ENCODE peak calls at places on chromosomes 12 and 14, in ten cellular contexts. B is IMR-90, R is H7, U is heart right ventricle, Q is astrocyte of the spinal cord, D is fibroblast of pulmonary artery, G is right atrium auricular region, Y is GM23248, F is HL-60, O is psoas muscle. T is an unnamed sample.
A peak's percentile ranks its signal among the peaks of the same experiment; 100 is the strongest.

GRCh38 chr12:67482751-67483661 is 165.5 kb upstream of the DYRK2 start:
- DNase-seq in B (peak; percentile 56), R (no peak), U (peak; percentile 55), Q (peak; percentile 64), D (peak; percentile 45), G (no peak), Y (peak; percentile 59), F (peak; percentile 75), O (peak; percentile 46), T (no peak)

GRCh38 chr14:93683241-93683640 is 105.0 kb downstream of the PRIMA1 start:
- DNase-seq in B (no peak), R (no peak), U (no peak), Q (no peak), D (no peak), G (no peak), Y (peak; percentile 5), F (peak; percentile 52), O (no peak), T (peak; percentile 89)

GRCh38 chr14:84891414-84891813 is 638.5 kb upstream of the FLRT2 start:
- DNase-seq in B (no peak), R (no peak), U (no peak), Q (no peak), D (no peak), G (no peak), Y (no peak), F (no peak), O (no peak), T (no peak)

GRCh38 chr12:116592731-116593130 is 33.5 kb downstream of the MAP1LC3B2 start:
- DNase-seq in B (no peak), R (no peak), U (no peak), Q (no peak), D (no peak), G (no peak), Y (peak; percentile 88), F (no peak), O (peak; percentile 36), T (no peak)

GRCh38 chr12:4943067-4943937 is 33.6 kb downstream of the KCNA1 start:
- DNase-seq in B (no peak), R (no peak), U (no peak), Q (no peak), D (no peak), G (no peak), Y (no peak), F (no peak), O (no peak), T (no peak)

GRCh38 chr12:119649202-119649808 is 18.6 kb upstream of the PRKAB1 start:
- DNase-seq in B (no peak), R (peak; percentile 80), U (no peak), Q (peak; percentile 5), D (peak; percentile 29), G (no peak), Y (peak; percentile 25), F (no peak), O (no peak), T (no peak)

GRCh38 chr14:102407258-102407657 is 44.5 kb downstream of the TECPR2 start:
- DNase-seq in B (no peak), R (no peak), U (no peak), Q (no peak), D (no peak), G (no peak), Y (no peak), F (no peak), O (no peak), T (no peak)

GRCh38 chr14:21311614-21312013 is 31.7 kb downstream of the RPGRIP1 start:
- DNase-seq in B (no peak), R (no peak), U (no peak), Q (no peak), D (no peak), G (no peak), Y (no peak), F (no peak), O (no peak), T (no peak)

GRCh38 chr14:33451211-33451610 is 499.7 kb downstream of the EGLN3 start:
- DNase-seq in B (no peak), R (no peak), U (no peak), Q (no peak), D (no peak), G (no peak), Y (no peak), F (no peak), O (no peak), T (no peak)

DNA sequence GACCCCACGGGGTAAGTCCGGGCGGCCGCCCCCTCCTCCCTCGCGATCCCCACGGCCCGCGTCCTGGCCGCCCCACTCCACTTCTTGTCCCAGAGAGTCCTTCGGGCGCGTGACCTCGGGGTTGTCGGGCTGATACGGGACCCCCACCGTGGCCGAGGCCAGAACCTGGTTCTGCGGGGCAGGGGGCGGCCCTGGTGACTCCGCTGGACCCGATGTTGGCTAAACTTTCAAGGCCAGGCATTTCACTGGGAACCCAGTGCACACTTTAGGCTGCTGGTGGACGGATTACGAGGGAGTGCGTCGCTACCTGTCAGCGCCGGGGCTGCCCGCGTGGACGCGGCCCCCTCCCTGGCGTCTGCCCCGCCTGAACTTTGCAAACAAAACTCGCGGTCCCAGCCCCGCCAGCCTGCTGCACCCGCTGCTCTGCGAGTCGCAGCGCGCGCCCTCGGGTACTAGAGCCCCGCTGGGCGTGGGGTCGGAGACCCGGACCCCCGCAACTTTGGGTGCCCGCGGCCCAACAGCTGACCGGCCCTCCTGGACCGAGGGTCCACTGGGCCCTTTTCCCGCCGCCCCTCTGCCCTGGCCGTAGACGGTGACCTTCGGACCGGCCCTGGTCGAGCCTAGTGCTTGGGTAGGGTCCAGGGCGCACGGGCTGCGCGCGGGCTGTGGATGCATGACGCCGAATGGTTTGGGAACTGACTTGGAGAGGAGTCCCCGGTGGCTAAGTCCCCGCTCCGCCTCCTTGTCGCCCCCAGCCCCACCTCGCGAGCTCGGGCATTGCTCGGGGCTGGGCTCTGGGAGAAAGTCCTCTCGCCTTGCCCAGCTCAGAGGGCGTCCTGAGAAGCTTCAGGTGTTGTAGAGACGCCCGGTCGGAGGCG is 624 bp downstream of the RIN3 start:
- DNase-seq in B (peak; percentile 22), R (peak; percentile 77), U (no peak), Q (peak; percentile 28), D (peak; percentile 29), G (no peak), Y (peak; percentile 60), F (no peak), O (no peak), T (peak; percentile 22)
- H3K4me3 ChIP-seq in B (peak overlapping the region; percentile 68), R (peak overlapping the region; percentile 52), U (peak overlapping the region; percentile 54), Q (peak overlapping the region; percentile 68), D (peak overlapping the region; percentile 71), G (peak overlapping the region; percentile 69), Y (peak overlapping the region; percentile 84), F (peak overlapping the region; percentile 53), O (peak overlapping the region; percentile 74), T (peak overlapping the region; percentile 41)

GRCh38 chr12:2691001-2691339 is 103.8 kb upstream of the FKBP4 start:
- DNase-seq in B (peak; percentile 7), R (peak; percentile 87), U (no peak), Q (peak; percentile 3), D (peak; percentile 18), G (no peak), Y (no peak), F (no peak), O (no peak), T (peak; percentile 71)

GRCh38 chr12:2688381-2688881 is 106.3 kb upstream of the FKBP4 start:
- DNase-seq in B (no peak), R (peak; percentile 33), U (no peak), Q (no peak), D (no peak), G (no peak), Y (no peak), F (no peak), O (no peak), T (no peak)

GRCh38 chr12:2689879-2690278 is 104.9 kb upstream of the FKBP4 start:
- DNase-seq in B (no peak), R (no peak), U (no peak), Q (no peak), D (no peak), G (no peak), Y (no peak), F (no peak), O (no peak), T (no peak)

GRCh38 chr12:2690348-2691000 is 104.3 kb upstream of the FKBP4 start:
- DNase-seq in B (no peak), R (no peak), U (no peak), Q (no peak), D (no peak), G (no peak), Y (no peak), F (no peak), O (no peak), T (no peak)

GRCh38 chr12:2689393-2689792 is 105.4 kb upstream of the FKBP4 start:
- DNase-seq in B (no peak), R (no peak), U (no peak), Q (no peak), D (no peak), G (no peak), Y (no peak), F (no peak), O (no peak), T (no peak)
- H3K4me3 ChIP-seq in B (no peak overlapping the region), R (no peak overlapping the region), U (no peak overlapping the region), Q (no peak overlapping the region), D (no peak overlapping the region), G (no peak overlapping the region), Y (no peak overlapping the region), F (no peak overlapping the region), O (no peak overlapping the region), T (no peak overlapping the region)

GRCh38 chr12:131460516-131460915 is 250.4 kb upstream of the SFSWAP start:
- DNase-seq in B (no peak), R (no peak), U (no peak), Q (no peak), D (no peak), G (no peak), Y (no peak), F (no peak), O (no peak), T (no peak)
- H3K4me3 ChIP-seq in B (no peak overlapping the region), R (no peak overlapping the region), U (no peak overlapping the region), Q (no peak overlapping the region), D (no peak overlapping the region), G (no peak overlapping the region), Y (no peak overlapping the region), F (no peak overlapping the region), O (no peak overlapping the region), T (no peak overlapping the region)

GRCh38 chr12:30201301-30202160 is 417.8 kb upstream of the TMTC1 start:
- DNase-seq in B (no peak), R (peak; percentile 57), U (peak; percentile 12), Q (no peak), D (peak; percentile 22), G (no peak), Y (peak; percentile 10), F (no peak), O (no peak), T (peak; percentile 38)
- H3K4me3 ChIP-seq in B (no peak overlapping the region), R (peak overlapping the region; percentile 50), U (peak overlapping the region; percentile 16), Q (no peak overlapping the region), D (peak overlapping the region; percentile 29), G (peak overlapping the region; percentile 16), Y (no peak overlapping the region), F (no peak overlapping the region), O (peak overlapping the region; percentile 51), T (no peak overlapping the region)